ENCODE peak calls at places on chromosome X, in eight cellular contexts. U is HFF-Myc, B is heart right ventricle, T is brain microvascular endothelial cell, X is K562, P is DND-41, F is colonic mucosa, V is pancreas. K is an unnamed sample.

GRCh38 chrX:137574102-137574783 is 8.3 kb downstream of the ZIC3 start:
- DNase-seq in U (no peak), B (no peak), T (no peak), X (no peak), P (no peak), F (no peak), V (no peak), K (no peak)

GRCh38 chrX:118534716-118535493 is 39.3 kb downstream of the DOCK11 start:
- DNase-seq in U (no peak), B (no peak), T (no peak), X (no peak), P (no peak), F (no peak), V (no peak), K (no peak)

GRCh38 chrX:69538321-69538876 is 34.3 kb downstream of the NALF2 start:
- DNase-seq in U (no peak), B (peak), T (peak), X (peak), P (no peak), F (peak), V (peak), K (peak)

GRCh38 chrX:66676990-66677389 is 38.1 kb upstream of the EDA2R start:
- DNase-seq in U (peak), B (no peak), T (peak), X (no peak), P (no peak), F (no peak), V (no peak), K (peak)

GRCh38 chrX:132671229-132671641 is 182.4 kb upstream of the MBNL3 start:
- DNase-seq in U (no peak), B (no peak), T (peak), X (no peak), P (no peak), F (no peak), V (no peak), K (no peak)

GRCh38 chrX:24448762-24449161 is 16.3 kb upstream of the PDK3 start:
- DNase-seq in U (no peak), B (no peak), T (no peak), X (no peak), P (no peak), F (no peak), V (no peak), K (no peak)

GRCh38 chrX:10233696-10234095 is 76.9 kb downstream of the CLCN4 start:
- DNase-seq in U (no peak), B (no peak), T (no peak), X (no peak), P (no peak), F (no peak), V (no peak), K (no peak)

GRCh38 chrX:42385730-42386129 is 392.2 kb downstream of the PPP1R2C start:
- DNase-seq in U (no peak), B (no peak), T (no peak), X (no peak), P (no peak), F (no peak), V (no peak), K (peak)

GRCh38 chrX:113804293-113804692 is 779.6 kb upstream of the HTR2C start:
- DNase-seq in U (no peak), B (no peak), T (no peak), X (no peak), P (no peak), F (no peak), V (no peak), K (no peak)

GRCh38 chrX:131277543-131278115 is 11.5 kb downstream of the IGSF1 start:
- DNase-seq in U (no peak), B (no peak), T (no peak), X (no peak), P (no peak), F (no peak), V (no peak), K (no peak)

GRCh38 chrX:14616301-14616700 is 87.0 kb downstream of the GLRA2 start:
- DNase-seq in U (no peak), B (no peak), T (no peak), X (no peak), P (no peak), F (no peak), V (no peak), K (peak)

GRCh38 chrX:42746606-42747005 is 31.4 kb downstream of the PPP1R2C start:
- DNase-seq in U (peak), B (no peak), T (peak), X (no peak), P (no peak), F (no peak), V (no peak), K (peak)

GRCh38 chrX:23993012-23993633 is 33.9 kb downstream of the KLHL15 start:
- DNase-seq in U (no peak), B (no peak), T (peak), X (no peak), P (no peak), F (no peak), V (no peak), K (peak)

DNA sequence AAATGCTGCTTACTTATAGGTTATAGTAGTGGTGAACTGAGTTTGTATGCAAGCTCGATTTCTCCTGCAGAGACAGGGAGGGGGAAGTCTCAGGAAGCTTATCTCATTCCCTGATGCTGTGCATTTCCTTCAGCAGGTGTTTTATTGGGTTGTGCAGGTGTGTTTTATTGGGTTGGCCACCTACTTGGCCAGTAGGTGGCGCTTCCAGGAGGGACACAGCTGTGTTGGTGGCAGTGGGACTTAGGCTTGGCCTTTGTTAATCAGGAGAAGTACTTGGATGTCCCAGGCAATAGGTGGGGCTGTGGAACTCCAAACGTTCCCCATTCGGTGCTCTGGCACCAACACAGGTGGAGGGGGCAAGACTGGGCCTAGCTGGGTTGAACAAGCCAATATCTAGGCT is 196.0 kb upstream of the DCAF8L1 start:
- DNase-seq in U (no peak), B (no peak), T (no peak), X (peak), P (no peak), F (peak), V (no peak), K (no peak)
- TF ChIP-seq CTCF in U (peak), B (peak), T (peak), X (peak), P (peak), F (no peak), V (no peak), K (peak)

GRCh38 chrX:140509468-140510305 is 4.8 kb upstream of the SOX3 start:
- DNase-seq in U (no peak), B (no peak), T (no peak), X (no peak), P (no peak), F (no peak), V (no peak), K (no peak)

GRCh38 chrX:140507223-140507981 is 2.5 kb upstream of the SOX3 start:
- DNase-seq in U (no peak), B (no peak), T (no peak), X (no peak), P (no peak), F (no peak), V (no peak), K (no peak)

GRCh38 chrX:140505421-140506337 is 810 bp upstream of the SOX3 start:
- DNase-seq in U (no peak), B (no peak), T (no peak), X (no peak), P (no peak), F (no peak), V (no peak), K (no peak)

GRCh38 chrX:140508958-140509357 is 4.1 kb upstream of the SOX3 start:
- DNase-seq in U (no peak), B (no peak), T (no peak), X (no peak), P (no peak), F (no peak), V (no peak), K (no peak)

GRCh38 chrX:140507982-140508305 is 3.1 kb upstream of the SOX3 start:
- DNase-seq in U (no peak), B (no peak), T (no peak), X (no peak), P (no peak), F (no peak), V (no peak), K (no peak)
- H3K4me3 ChIP-seq in U (no peak), B (no peak), T (no peak), X (no peak), P (no peak), F (no peak), V (no peak), K (no peak)

GRCh38 chrX:112083624-112084326 is 1.2 kb upstream of the TRPC5 start:
- DNase-seq in U (no peak), B (no peak), T (no peak), X (no peak), P (no peak), F (no peak), V (no peak), K (no peak)
- TF ChIP-seq CTCF in U (no peak), B (no peak), T (no peak), X (no peak), P (no peak), F (no peak), V (no peak), K (no peak)

DNA sequence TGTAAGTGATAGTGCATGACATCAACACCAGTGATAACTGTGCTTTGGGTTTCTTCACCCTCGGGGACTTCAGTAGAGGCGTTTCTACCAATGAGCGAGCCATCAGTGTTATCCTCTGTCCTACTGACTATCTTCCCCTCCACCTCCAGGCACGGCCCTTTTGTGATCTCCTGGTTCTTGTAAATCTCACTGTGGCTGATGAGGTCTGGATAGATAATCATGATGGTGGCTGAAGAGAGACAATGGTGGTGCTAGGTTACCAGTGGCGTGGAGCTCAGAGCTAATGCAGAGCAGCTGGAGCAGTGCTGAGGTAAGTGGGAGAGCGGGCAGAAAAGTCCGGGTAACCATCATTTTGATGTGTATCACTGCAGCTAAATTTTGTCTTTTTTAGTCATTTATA is 816.6 kb downstream of the GLUD2 start:
- DNase-seq in U (no peak), B (no peak), T (no peak), X (no peak), P (no peak), F (no peak), V (no peak), K (no peak)
- H3K4me3 ChIP-seq in U (no peak), B (no peak), T (no peak), X (no peak), P (no peak), F (no peak), V (no peak), K (no peak)

GRCh38 chrX:71224098-71224708 is 1.2 kb downstream of the GJB1 start:
- DNase-seq in U (no peak), B (no peak), T (no peak), X (no peak), P (no peak), F (no peak), V (no peak), K (no peak)

GRCh38 chrX:71228063-71228642 is 5.1 kb downstream of the GJB1 start:
- DNase-seq in U (no peak), B (no peak), T (no peak), X (no peak), P (no peak), F (no peak), V (no peak), K (no peak)

GRCh38 chrX:71224969-71225368 is 1.9 kb downstream of the GJB1 start:
- DNase-seq in U (no peak), B (no peak), T (no peak), X (no peak), P (no peak), F (no peak), V (no peak), K (no peak)

GRCh38 chrX:71225661-71226060 is 2.6 kb downstream of the GJB1 start:
- DNase-seq in U (no peak), B (no peak), T (no peak), X (no peak), P (no peak), F (no peak), V (no peak), K (no peak)

DNA sequence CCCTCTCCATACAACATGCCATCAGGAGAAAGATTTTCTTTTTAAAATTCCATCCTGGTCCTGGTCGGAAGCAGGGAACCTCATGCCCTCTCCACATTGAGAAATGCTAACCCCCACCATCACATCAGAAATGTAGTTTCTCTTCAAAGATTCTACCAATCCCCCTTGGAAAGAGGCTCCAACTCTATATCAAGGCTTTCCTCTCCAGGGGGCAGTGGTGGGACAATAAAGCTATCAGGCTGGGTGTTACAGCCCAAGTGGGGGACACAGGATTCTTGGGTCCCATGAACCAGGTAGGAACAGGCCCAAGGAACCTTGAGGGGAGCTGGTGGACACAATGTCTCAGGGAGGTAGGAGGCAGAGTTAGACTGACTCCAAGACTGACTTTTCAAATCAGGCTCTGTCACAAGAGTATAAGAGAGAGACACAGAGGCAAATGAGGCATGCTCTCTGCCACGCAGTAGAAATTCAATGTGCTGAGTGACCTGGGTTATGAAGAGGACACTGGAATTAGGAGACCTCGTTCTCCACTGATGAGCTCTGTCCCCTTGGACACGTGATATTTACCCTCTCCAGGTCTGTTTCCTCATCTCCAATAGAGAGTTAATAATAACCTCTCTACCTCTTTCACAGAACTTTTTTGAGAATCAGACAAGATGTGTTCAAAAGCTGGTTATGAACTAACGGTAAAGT is 4.5 kb downstream of the GJB1 start:
- DNase-seq in U (no peak), B (no peak), T (no peak), X (peak), P (no peak), F (no peak), V (no peak), K (no peak)
- TF ChIP-seq CTCF in U (no peak), B (no peak), T (peak), X (peak), P (peak), F (no peak), V (no peak), K (no peak)